ENCODE peak calls at places on chromosome 14, in four cellular contexts. Y is testis, E is non-pigmented ciliary epithelial cell, M is pancreas. S is an unnamed sample.

GRCh38 chr14:104436741-104437701 is 142.5 kb upstream of the C14orf180 start:
- DNase-seq in M (peak; percentile 50), Y (no peak), E (no peak), S (peak; percentile 51)

GRCh38 chr14:38391334-38391733 is 135.4 kb upstream of the CLEC14A start:
- DNase-seq in Y (no peak), E (no peak), M (no peak), S (no peak)

GRCh38 chr14:103629503-103630121 is 601 bp downstream of the KLC1 start:
- DNase-seq in M (peak; percentile 83), E (no peak), Y (peak; percentile 54), S (peak; percentile 74)

GRCh38 chr14:90644882-90645281 is 171.3 kb downstream of the TTC7B start:
- DNase-seq in M (no peak), Y (no peak), E (no peak), S (no peak)

GRCh38 chr14:80608563-80608962 is 333.0 kb downstream of the CEP128 start:
- DNase-seq in M (no peak), Y (no peak), E (no peak), S (no peak)

GRCh38 chr14:90087433-90087832 is 25.6 kb downstream of the KCNK13 start:
- DNase-seq in Y (peak; percentile 45), M (no peak), E (no peak), S (peak; percentile 42)

GRCh38 chr14:90439874-90440442 is 43.1 kb downstream of the CALM1 start:
- DNase-seq in Y (no peak), E (no peak), M (no peak), S (no peak)

GRCh38 chr14:72476657-72477499 is 417.0 kb downstream of the DPF3 start:
- DNase-seq in Y (no peak), M (no peak), E (peak; percentile 82), S (no peak)

GRCh38 chr14:104504172-104504735 is 75.3 kb upstream of the C14orf180 start:
- DNase-seq in Y (no peak), M (no peak), E (no peak), S (no peak)

GRCh38 chr14:92985521-92985920 is 62.6 kb downstream of the CHGA start:
- DNase-seq in M (no peak), E (no peak), Y (no peak), S (peak; percentile 53)

GRCh38 chr14:105067140-105067968 is 2.1 kb upstream of the GPR132 start:
- DNase-seq in E (no peak), M (no peak), Y (no peak), S (no peak)

GRCh38 chr14:93727917-93728650 is 60.2 kb downstream of the PRIMA1 start:
- DNase-seq in E (no peak), M (no peak), Y (no peak), S (no peak)

GRCh38 chr14:99983251-99984012 is 81.8 kb upstream of the EVL start:
- DNase-seq in E (no peak), Y (no peak), M (no peak), S (no peak)

GRCh38 chr14:99691111-99691885 is 7.2 kb downstream of the CYP46A1 start:
- DNase-seq in E (no peak), M (no peak), Y (no peak), S (peak; percentile 31)

GRCh38 chr14:99241314-99242035 is 30.5 kb downstream of the BCL11B start:
- DNase-seq in E (no peak), Y (no peak), M (no peak), S (no peak)

GRCh38 chr14:100709252-100709955 is 17.3 kb upstream of the DLK1 start:
- DNase-seq in Y (peak; percentile 71), M (no peak), E (no peak), S (no peak)

GRCh38 chr14:33836203-33836894 is 114.5 kb downstream of the EGLN3 start:
- DNase-seq in M (no peak), Y (no peak), E (no peak), S (no peak)

GRCh38 chr14:54658836-54659235 is 91.9 kb downstream of the SAMD4A start:
- DNase-seq in Y (no peak), M (no peak), E (no peak), S (no peak)

GRCh38 chr14:62409185-62409584 is 636.1 kb downstream of the KCNH5 start:
- DNase-seq in E (no peak), Y (no peak), M (no peak), S (no peak)

GRCh38 chr14:56085471-56085870 is 32.7 kb upstream of the PELI2 start:
- DNase-seq in E (no peak), M (no peak), Y (no peak), S (no peak)

GRCh38 chr14:96126339-96126770 is 78.3 kb upstream of the BDKRB2 start:
- DNase-seq in Y (no peak), M (no peak), E (no peak), S (no peak)

GRCh38 chr14:44567997-44568396 is 60.9 kb upstream of the FSCB start:
- DNase-seq in E (no peak), M (no peak), Y (no peak), S (no peak)

GRCh38 chr14:20848316-20848954 is 42.8 kb upstream of the RNASE3 start:
- DNase-seq in E (no peak), Y (no peak), M (no peak), S (no peak)

GRCh38 chr14:78697341-78697740 is 527.2 kb downstream of the NRXN3 start:
- DNase-seq in E (peak; percentile 8), M (no peak), Y (no peak), S (no peak)

GRCh38 chr14:68789798-68790655 is 2.8 kb downstream of the ZFP36L1 start:
- DNase-seq in Y (peak; percentile 32), M (peak; percentile 87), E (no peak), S (peak; percentile 82)

GRCh38 chr14:88790501-88791251 is 2.1 kb downstream of the EML5 start:
- DNase-seq in Y (no peak), M (no peak), E (no peak), S (no peak)

GRCh38 chr14:37598085-37598972 is 2.9 kb downstream of the TTC6 start:
- DNase-seq in E (no peak), M (peak; percentile 59), Y (peak; percentile 21), S (no peak)

GRCh38 chr14:84988391-84988790 is 541.6 kb upstream of the FLRT2 start:
- DNase-seq in E (no peak), Y (no peak), M (no peak), S (no peak)

S was measured in right lobe of liver.